ENCODE peak calls at places on chromosomes 7 and 10, in six cellular contexts. C is ecto neural progenitor cell, V is progenitor cell of endocrine pancreas, T is endothelial cell of umbilical vein, M is lower leg skin, Q is SK-MEL-5. D is an unnamed sample.

GRCh38 chr10:12717981-12718707 is 283.4 kb downstream of the CCDC3 start:
- DNase-seq in M (no peak), C (no peak), Q (peak), T (no peak), V (no peak), D (no peak)

GRCh38 chr7:2717293-2717904 is 29.4 kb downstream of the AMZ1 start:
- DNase-seq in Q (no peak), M (no peak), T (peak), C (no peak), V (no peak), D (no peak)

GRCh38 chr10:126663328-126663727 is 7.2 kb downstream of the C10orf90 start:
- DNase-seq in V (no peak), T (no peak), M (peak), Q (peak), C (no peak), D (no peak)

GRCh38 chr10:82874671-82875070 is 999.7 kb downstream of the NRG3 start:
- DNase-seq in V (no peak), Q (no peak), C (no peak), T (no peak), M (no peak), D (no peak)

GRCh38 chr10:16947071-16947470 is 129.8 kb upstream of the RSU1 start:
- DNase-seq in Q (no peak), M (no peak), C (no peak), V (no peak), T (no peak), D (no peak)

GRCh38 chr7:134434701-134435100 is 24.2 kb downstream of the AKR1B1 start:
- DNase-seq in Q (no peak), T (no peak), C (no peak), V (no peak), M (peak), D (no peak)

GRCh38 chr10:68137174-68137573 is 27.9 kb downstream of the MYPN start:
- DNase-seq in Q (no peak), T (no peak), C (no peak), V (no peak), M (no peak), D (no peak)

GRCh38 chr10:95467162-95467599 is 94.0 kb downstream of the SORBS1 start:
- DNase-seq in T (peak), C (peak), M (peak), V (no peak), Q (peak), D (no peak)

GRCh38 chr7:47291461-47292051 is 290.4 kb downstream of the TNS3 start:
- DNase-seq in T (peak), M (peak), Q (peak), C (no peak), V (no peak), D (no peak)

GRCh38 chr10:1188556-1189135 is 132.5 kb downstream of the WDR37 start:
- DNase-seq in M (no peak), Q (no peak), T (no peak), C (no peak), V (no peak), D (no peak)

GRCh38 chr7:107025449-107026103 is 18.9 kb upstream of the PRKAR2B start:
- DNase-seq in C (no peak), V (no peak), M (no peak), T (no peak), Q (no peak), D (no peak)

D was measured in NCI-H446 treated with DMSO at 0.1 percent for 48 hours.